ENCODE peak calls at places on chromosomes 12 and 14, in four cellular contexts. H is K562, J is HepG2, T is GM12878. P is an unnamed sample. For H4K20me1, the result is how much of the 10 kb centered on the place peaks cover.

GRCh38 chr12:54596526-54596946 is 8.1 kb upstream of the PPP1R1A start:
- DNase-seq in H (peak), J (peak), T (no peak), P (peak)

GRCh38 chr12:15584366-15585041 is 204.7 kb downstream of the EPS8 start:
- DNase-seq in T (no peak), H (no peak), J (peak), P (peak)

GRCh38 chr12:122140467-122141257 is 33.4 kb downstream of the IL31 start:
- DNase-seq in J (no peak), H (no peak), T (no peak), P (no peak)

GRCh38 chr14:96698846-96699543 is 98.2 kb upstream of the VRK1 start:
- DNase-seq in T (peak), H (peak), J (no peak), P (no peak)

GRCh38 chr14:36870776-36871175 is 209.1 kb downstream of the PAX9 start:
- DNase-seq in H (no peak), J (no peak), T (no peak), P (no peak)

GRCh38 chr12:123471374-123472068 is 13.6 kb downstream of the SNRNP35 start:
- DNase-seq in J (peak), T (no peak), H (no peak), P (no peak)

GRCh38 chr14:89543420-89543790 is 126.4 kb upstream of the FOXN3 start:
- DNase-seq in T (no peak), J (no peak), H (no peak), P (peak)

GRCh38 chr12:39006286-39006685 is 100.9 kb upstream of the CPNE8 start:
- DNase-seq in J (no peak), H (no peak), T (no peak), P (no peak)

GRCh38 chr12:59119676-59120075 is 199.4 kb upstream of the LRIG3 start:
- DNase-seq in T (no peak), H (no peak), J (no peak), P (no peak)

GRCh38 chr14:47715330-47715729 is 39.9 kb upstream of the MDGA2 start:
- DNase-seq in H (no peak), J (no peak), T (no peak), P (no peak)

GRCh38 chr14:35404496-35405303 is at the start of gene NFKBIA:
- DNase-seq in J (peak), H (peak), T (peak), P (peak)

GRCh38 chr14:96585672-96586013 is 83.5 kb downstream of the PAPOLA start:
- DNase-seq in H (no peak), T (no peak), J (no peak), P (no peak)

GRCh38 chr14:38210587-38211257 is 3.0 kb downstream of the SSTR1 start:
- DNase-seq in T (no peak), J (no peak), H (no peak), P (peak)

GRCh38 chr12:69101505-69101904 is 137.9 kb upstream of the CPSF6 start:
- DNase-seq in T (no peak), J (peak), H (no peak), P (no peak)

GRCh38 chr12:113230315-113231274 is 9.3 kb downstream of the TPCN1 start:
- DNase-seq in H (peak), T (no peak), J (peak), P (no peak)

GRCh38 chr12:65663648-65664047 is 160.6 kb upstream of the HMGA2 start:
- DNase-seq in H (no peak), J (no peak), T (no peak), P (no peak)

GRCh38 chr12:114726092-114726710 is 42.2 kb upstream of the TBX3 start:
- DNase-seq in J (no peak), H (no peak), T (no peak), P (no peak)

GRCh38 chr14:93379841-93380240 is 32.9 kb downstream of the COX8C start:
- DNase-seq in H (no peak), J (no peak), T (no peak), P (no peak)

DNA sequence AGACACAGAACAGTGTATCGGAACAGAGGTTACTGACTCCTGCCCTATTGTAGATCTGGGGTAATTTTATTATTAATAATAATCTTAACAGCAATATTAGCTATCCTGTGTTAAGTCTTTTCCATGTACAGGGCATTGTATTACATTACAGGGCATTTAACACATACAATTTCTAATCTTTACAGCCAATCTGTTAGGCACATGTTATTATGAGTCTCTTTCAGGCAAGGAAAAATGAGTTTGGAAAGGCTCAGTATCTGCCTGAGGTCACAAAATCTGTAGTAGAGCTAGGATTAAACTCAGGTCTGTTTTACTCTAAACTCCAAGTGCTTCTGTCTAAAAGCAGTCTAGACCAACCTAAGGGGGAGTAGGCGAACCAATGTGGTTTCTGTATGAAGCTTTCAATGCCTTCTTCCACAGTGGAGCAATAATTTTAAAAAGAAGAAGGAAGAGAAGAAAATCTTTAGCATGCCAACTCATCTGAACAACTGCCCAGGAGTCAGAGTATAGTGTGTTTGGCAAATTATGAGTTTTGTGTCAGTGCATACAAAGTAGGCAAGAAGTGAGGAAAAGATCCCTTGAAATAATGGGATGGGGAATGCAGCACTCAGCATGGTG is 192.6 kb downstream of the CHST11 start:
- DNase-seq in H (no peak), T (no peak), J (no peak), P (no peak)
- H4K20me1 ChIP-seq in H (under half), T (under half), J (under half), P (under half)

DNA sequence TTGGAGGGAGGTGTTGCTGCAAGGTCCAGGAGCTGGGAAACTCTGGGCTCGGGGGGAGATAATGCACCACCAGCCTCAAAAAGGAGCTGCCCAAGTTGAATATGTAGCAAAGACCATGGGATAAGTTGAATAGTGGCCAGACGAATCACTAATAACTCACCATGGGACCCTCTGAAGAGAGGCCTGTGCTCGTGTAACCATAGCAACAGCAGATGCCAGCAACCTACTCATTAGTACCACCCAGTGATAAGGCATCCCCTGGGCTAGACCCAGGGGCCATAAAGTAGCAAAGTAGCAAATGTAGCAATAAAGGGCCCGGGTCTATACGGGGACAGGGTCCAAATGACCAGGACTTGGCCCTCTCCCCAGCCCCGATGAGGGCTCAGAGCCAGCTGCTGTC is 328.0 kb downstream of the DPF3 start:
- DNase-seq in J (no peak), T (no peak), H (no peak), P (no peak)
- H3K27ac ChIP-seq in J (no peak), T (no peak), H (no peak), P (no peak)

DNA sequence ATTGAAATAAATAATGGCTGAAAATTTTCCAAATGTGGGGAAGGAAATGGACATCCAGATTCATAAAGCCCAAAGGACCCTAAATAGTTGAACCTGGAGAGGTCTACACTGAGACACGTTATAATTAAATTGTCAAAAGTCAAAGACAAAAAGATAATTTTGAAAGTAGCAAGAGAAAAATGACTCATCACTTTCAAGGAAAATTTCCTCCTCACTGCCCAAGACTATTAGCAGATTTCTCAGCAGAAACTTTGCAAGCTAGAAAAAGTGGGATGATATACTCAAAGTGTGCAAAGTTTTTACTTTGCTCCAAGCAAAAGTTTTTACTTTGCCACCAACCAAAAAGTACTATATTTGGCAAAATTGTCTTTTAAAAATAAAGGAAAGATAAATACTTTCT is 15.9 kb upstream of the KRT83 start:
- DNase-seq in H (no peak), J (no peak), T (no peak), P (no peak)
- TF ChIP-seq JUNB in H (no peak), J (no peak), T (no peak), P (no peak)

DNA sequence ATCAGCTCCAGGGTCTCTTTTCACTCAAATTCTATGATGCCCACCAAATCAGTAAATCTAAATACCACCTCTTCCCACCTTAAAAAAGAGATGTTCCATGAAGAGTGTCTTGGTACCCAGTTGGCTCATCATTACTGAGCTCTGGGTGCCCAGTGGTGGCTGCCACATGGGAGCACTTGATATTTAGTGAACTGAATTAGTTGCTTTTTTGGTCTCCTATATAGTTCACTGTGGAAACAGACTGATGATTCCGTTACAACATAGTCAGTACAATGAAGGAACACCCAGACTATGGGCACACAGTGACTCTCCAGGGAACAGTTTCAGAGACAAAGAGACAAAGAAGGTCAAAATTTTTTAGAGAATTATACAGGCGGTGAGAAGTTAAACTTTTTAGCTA is 14.7 kb upstream of the YY1 start:
- DNase-seq in J (no peak), H (no peak), T (no peak), P (no peak)
- H4K20me1 ChIP-seq in J (under half), H (under half), T (under half), P (under half)

GRCh38 chr12:2664721-2665577 is 129.8 kb upstream of the FKBP4 start:
- DNase-seq in H (no peak), T (no peak), J (no peak), P (no peak)

GRCh38 chr12:2666411-2666810 is 128.4 kb upstream of the FKBP4 start:
- DNase-seq in T (no peak), H (no peak), J (no peak), P (no peak)

GRCh38 chr12:2667716-2668440 is 126.9 kb upstream of the FKBP4 start:
- DNase-seq in T (no peak), J (no peak), H (no peak), P (no peak)

GRCh38 chr12:2666846-2667245 is 127.9 kb upstream of the FKBP4 start:
- DNase-seq in T (no peak), H (no peak), J (no peak), P (no peak)

DNA sequence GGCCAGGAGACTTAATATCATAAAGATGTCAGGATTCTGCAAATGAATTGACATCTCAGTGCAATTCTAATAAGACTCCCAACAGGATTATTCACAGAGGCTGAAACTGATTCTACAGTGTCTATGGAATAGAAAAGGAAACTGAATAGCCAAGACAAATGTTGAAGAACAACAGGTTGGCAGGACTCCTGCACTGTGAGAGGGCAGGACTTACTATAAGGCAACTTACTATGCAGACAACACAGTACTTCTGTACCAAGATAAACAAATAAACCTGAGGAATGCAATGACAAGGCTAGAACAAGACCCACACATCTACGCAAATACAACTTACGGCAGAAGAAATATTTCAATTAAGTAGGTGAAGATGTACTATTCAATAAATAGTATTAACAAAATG is 132.2 kb upstream of the FKBP4 start:
- DNase-seq in H (no peak), T (no peak), J (no peak), P (no peak)
- H3K27ac ChIP-seq in H (no peak), T (no peak), J (no peak), P (no peak)

DNA sequence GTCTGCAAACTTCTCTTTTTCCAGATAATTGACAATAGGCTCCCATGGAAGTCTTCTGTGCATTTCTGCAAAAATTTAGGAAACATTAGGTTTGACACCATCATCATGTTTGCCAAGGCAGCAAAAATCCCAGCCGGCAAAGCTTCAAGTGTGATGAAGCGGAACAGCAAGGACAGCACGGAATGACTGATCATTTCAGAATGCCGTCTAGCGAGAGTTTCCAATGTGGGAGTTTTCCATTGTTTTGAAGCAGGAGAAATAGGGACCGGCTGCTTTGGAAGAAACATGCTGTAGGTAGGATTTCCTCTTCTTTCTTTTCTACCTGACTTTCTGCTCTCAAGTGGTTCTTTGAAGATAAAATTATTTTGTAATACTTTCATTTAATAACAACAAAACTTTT is 24.1 kb upstream of the RGS6 start:
- DNase-seq in H (no peak), T (no peak), J (no peak), P (no peak)
- TF ChIP-seq JUNB in H (no peak), T (no peak), J (no peak), P (no peak)

GRCh38 chr14:50532502-50533313 is at the start of gene MAP4K5:
- DNase-seq in H (peak), J (peak), T (peak), P (peak)

GRCh38 chr14:50531595-50532501 is 521 bp downstream of the MAP4K5 start:
- DNase-seq in H (peak), T (no peak), J (no peak), P (peak)

GRCh38 chr14:50530794-50531193 is 1.6 kb downstream of the MAP4K5 start:
- DNase-seq in H (no peak), J (no peak), T (no peak), P (no peak)

GRCh38 chr14:50529288-50530179 is 2.8 kb downstream of the MAP4K5 start:
- DNase-seq in H (peak), T (no peak), J (no peak), P (no peak)

GRCh38 chr14:50530358-50530757 is 2.0 kb downstream of the MAP4K5 start:
- DNase-seq in T (no peak), H (no peak), J (no peak), P (no peak)
- H4K20me1 ChIP-seq in T (under half), H (under half), J (under half), P (under half)

GRCh38 chr14:77681196-77682157 is 26.3 kb downstream of the ALKBH1 start:
- DNase-seq in H (no peak), J (peak), T (no peak), P (no peak)

DNA sequence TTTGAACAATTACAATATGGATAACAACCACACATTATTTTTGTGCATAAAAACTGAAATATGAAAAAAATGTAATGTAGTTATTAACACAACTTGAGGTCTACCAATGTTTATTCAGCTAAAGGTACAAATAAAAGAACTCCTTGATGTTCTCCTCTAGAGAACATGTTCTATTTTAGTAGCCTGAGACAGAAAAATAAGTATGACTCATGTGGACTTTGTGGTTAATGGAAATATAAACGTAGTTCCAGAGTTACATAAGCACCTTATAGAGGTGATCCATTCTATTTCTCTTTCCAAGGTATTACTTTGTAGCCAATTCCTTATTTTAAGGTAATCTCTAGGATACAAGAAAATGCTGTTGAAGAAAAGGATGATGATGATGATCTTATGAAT is 25.7 kb downstream of the ALKBH1 start:
- DNase-seq in H (no peak), T (no peak), J (peak), P (no peak)
- H3K27ac ChIP-seq in H (no peak), T (no peak), J (peak), P (no peak)

DNA sequence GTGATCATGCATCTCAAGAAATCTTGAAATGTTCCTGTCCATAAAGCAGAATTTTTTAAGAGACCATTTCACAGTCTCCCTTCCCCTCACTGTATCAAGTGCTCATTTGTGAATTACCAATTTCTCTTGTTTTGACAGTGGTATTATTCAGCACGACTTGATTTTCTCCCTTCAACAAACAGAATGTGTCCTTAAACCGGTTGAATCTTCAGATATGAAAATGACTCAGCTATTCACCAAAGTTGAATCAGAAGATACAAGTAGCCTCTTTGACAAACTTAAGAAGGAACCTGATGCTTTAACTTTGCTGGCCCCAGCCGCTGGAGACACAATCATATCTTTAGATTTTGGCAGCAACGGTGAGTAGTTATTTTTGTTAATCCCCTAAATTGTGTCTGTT is 25.5 kb upstream of the SNAPC1 start:
- DNase-seq in J (no peak), H (no peak), T (no peak), P (no peak)
- TF ChIP-seq JUNB in J (no peak), H (no peak), T (no peak), P (no peak)

GRCh38 chr12:106580671-106581508 is 1.9 kb upstream of the RFX4 start:
- DNase-seq in H (no peak), J (no peak), T (no peak), P (peak)
- H4K20me1 ChIP-seq in H (under half), J (under half), T (under half), P (under half)